ENCODE peak calls at places on chromosomes 5 and 9, in four cellular contexts. U is Right ventricle myocardium superior, J is endothelial cell, C is LHCN-M2. R is an unnamed sample.

GRCh38 chr9:121753802-121754654 is 102.6 kb downstream of the DAB2IP start:
- DNase-seq in U (no peak), J (no peak), C (no peak), R (no peak)

GRCh38 chr5:154940375-154940771 is 500 bp upstream of the MRPL22 start:
- DNase-seq in U (no peak), J (no peak), C (no peak), R (no peak)

GRCh38 chr5:174796711-174797192 is 72.4 kb downstream of the MSX2 start:
- DNase-seq in U (no peak), J (no peak), C (no peak), R (no peak)

GRCh38 chr9:129726322-129727160 is 26.3 kb downstream of the PTGES start:
- DNase-seq in U (peak; percentile 82), J (peak; percentile 79), C (peak; percentile 76), R (peak; percentile 15)

GRCh38 chr9:108162664-108163063 is 673.1 kb upstream of the KLF4 start:
- DNase-seq in U (no peak), J (no peak), C (peak; percentile 93), R (no peak)

GRCh38 chr5:107430077-107430625 is 240.6 kb downstream of the EFNA5 start:
- DNase-seq in U (no peak), J (no peak), C (peak; percentile 49), R (no peak)

GRCh38 chr9:95091971-95092320 is 225.6 kb downstream of the FANCC start:
- DNase-seq in U (no peak), J (no peak), C (peak; percentile 84), R (no peak)

GRCh38 chr9:77514886-77515711 is 133.0 kb downstream of the GNA14 start:
- DNase-seq in U (no peak), J (peak; percentile 19), C (peak; percentile 84), R (no peak)

GRCh38 chr5:98179791-98180755 is 593.4 kb upstream of the RGMB start:
- DNase-seq in U (no peak), J (no peak), C (no peak), R (no peak)

R was measured in effector memory CD4-positive, alpha-beta T cell.